ENCODE peak calls at places on chromosomes 5 and 9, in four cellular contexts. One of them, this sample, is unnamed.

GRCh38 chr5:37721447-37721871 is 118.4 kb downstream of the GDNF start:
- DNase-seq in neuronal stem cell: no peak
- DNase-seq in Kasumi-1: peak
- DNase-seq in chondrocyte: no peak
- DNase-seq in this sample: no peak

GRCh38 chr9:99931155-99931840 is 24.8 kb downstream of the STX17 start:
- DNase-seq in neuronal stem cell: no peak
- DNase-seq in Kasumi-1: no peak
- DNase-seq in chondrocyte: no peak
- DNase-seq in this sample: no peak

GRCh38 chr5:100595152-100595811 is 60.1 kb downstream of the FAM174A start:
- DNase-seq in neuronal stem cell: no peak
- DNase-seq in Kasumi-1: no peak
- DNase-seq in chondrocyte: no peak
- DNase-seq in this sample: no peak

GRCh38 chr5:151096001-151096373 is 15.2 kb upstream of the TNIP1 start:
- DNase-seq in neuronal stem cell: no peak
- DNase-seq in Kasumi-1: no peak
- DNase-seq in chondrocyte: no peak
- DNase-seq in this sample: no peak

GRCh38 chr5:142881727-142882126 is 111.5 kb downstream of the ARHGAP26 start:
- DNase-seq in neuronal stem cell: no peak
- DNase-seq in Kasumi-1: no peak
- DNase-seq in chondrocyte: no peak
- DNase-seq in this sample: peak

GRCh38 chr9:75788006-75788634 is 102.4 kb upstream of the PCSK5 start:
- DNase-seq in neuronal stem cell: no peak
- DNase-seq in Kasumi-1: no peak
- DNase-seq in chondrocyte: no peak
- DNase-seq in this sample: no peak

GRCh38 chr5:135337064-135337463 is 62.0 kb downstream of the MACROH2A1 start:
- DNase-seq in neuronal stem cell: no peak
- DNase-seq in Kasumi-1: no peak
- DNase-seq in chondrocyte: no peak
- DNase-seq in this sample: no peak

GRCh38 chr9:124286292-124286931 is 28.7 kb downstream of the NEK6 start:
- DNase-seq in neuronal stem cell: no peak
- DNase-seq in Kasumi-1: no peak
- DNase-seq in chondrocyte: no peak
- DNase-seq in this sample: no peak

GRCh38 chr9:456365-456764 is 241.7 kb downstream of the DOCK8 start:
- DNase-seq in neuronal stem cell: no peak
- DNase-seq in Kasumi-1: no peak
- DNase-seq in chondrocyte: no peak
- DNase-seq in this sample: no peak

GRCh38 chr5:107118184-107118902 is 552.4 kb downstream of the EFNA5 start:
- DNase-seq in neuronal stem cell: peak
- DNase-seq in Kasumi-1: no peak
- DNase-seq in chondrocyte: no peak
- DNase-seq in this sample: peak

GRCh38 chr5:134113572-134113907 is 941 bp upstream of the TCF7 start:
- DNase-seq in neuronal stem cell: no peak
- DNase-seq in Kasumi-1: no peak
- DNase-seq in chondrocyte: no peak
- DNase-seq in this sample: no peak

GRCh38 chr9:90074319-90074962 is 469.6 kb downstream of the GADD45G start:
- DNase-seq in neuronal stem cell: no peak
- DNase-seq in Kasumi-1: no peak
- DNase-seq in chondrocyte: no peak
- DNase-seq in this sample: no peak

GRCh38 chr5:75337366-75338021 is 474 bp downstream of the HMGCR start:
- DNase-seq in neuronal stem cell: no peak
- DNase-seq in Kasumi-1: no peak
- DNase-seq in chondrocyte: peak
- DNase-seq in this sample: no peak